ENCODE peak calls at places on chromosomes 5 and 9, in six cellular contexts. A is ELR; Z is mesothelial cell of epicardium; N is HTR-8/SVneo; T is stimulated activated CD4-positive, alpha-beta T cell treated with anti-CD3 and anti-CD28 coated beads, Interleukin-1b, Interleukin-23, amount 100 ng/mL, for 24 hours; I is H4. L is an unnamed sample.

GRCh38 chr5:77867194-77867691 is 91.1 kb upstream of the TBCA start:
- DNase-seq in Z (no peak), N (no peak), T (no peak), I (no peak), A (peak), L (no peak)

GRCh38 chr9:2255128-2255527 is 240.0 kb downstream of the SMARCA2 start:
- DNase-seq in I (no peak), A (no peak), T (no peak), Z (no peak), N (no peak), L (no peak)

GRCh38 chr9:124849801-124850200 is 3.5 kb upstream of the WDR38 start:
- DNase-seq in A (no peak), Z (no peak), T (no peak), N (no peak), I (no peak), L (no peak)

GRCh38 chr5:32540446-32540845 is 44.9 kb upstream of the SUB1 start:
- DNase-seq in T (no peak), I (no peak), Z (no peak), A (no peak), N (no peak), L (no peak)

GRCh38 chr5:54610197-54610898 is 92.8 kb downstream of the SNX18 start:
- DNase-seq in I (peak), T (no peak), N (no peak), A (peak), Z (no peak), L (no peak)

GRCh38 chr5:32170303-32171170 is 3.6 kb downstream of the GOLPH3 start:
- DNase-seq in I (peak), T (no peak), N (no peak), A (peak), Z (no peak), L (no peak)

GRCh38 chr9:77663754-77664153 is 15.6 kb upstream of the GNA14 start:
- DNase-seq in N (no peak), Z (no peak), I (peak), T (no peak), A (peak), L (peak)

GRCh38 chr9:89311346-89312153 is 555 bp downstream of the CKS2 start:
- DNase-seq in Z (no peak), T (no peak), I (no peak), N (no peak), A (peak), L (peak)

GRCh38 chr5:167511-167910 is 23.8 kb upstream of the LRRC14B start:
- DNase-seq in N (no peak), A (peak), I (no peak), T (no peak), Z (no peak), L (peak)

GRCh38 chr9:135126480-135127187 is 39.2 kb downstream of the OLFM1 start:
- DNase-seq in A (peak), T (no peak), I (peak), N (no peak), Z (no peak), L (peak)

GRCh38 chr9:99305820-99306811 is 84.0 kb downstream of the SEC61B start:
- DNase-seq in Z (no peak), N (no peak), T (no peak), I (no peak), A (no peak), L (peak)

GRCh38 chr9:88972401-88972800 is 18.9 kb upstream of the S1PR3 start:
- DNase-seq in A (no peak), N (no peak), I (no peak), Z (no peak), T (no peak), L (no peak)

GRCh38 chr9:36625006-36625600 is 52.4 kb downstream of the MELK start:
- DNase-seq in A (peak), N (peak), T (no peak), I (peak), Z (no peak), L (no peak)

GRCh38 chr5:54159153-54159836 is 151.1 kb downstream of the ARL15 start:
- DNase-seq in N (peak), I (no peak), A (peak), Z (no peak), T (no peak), L (no peak)

GRCh38 chr9:110875275-110875674 is 163.0 kb downstream of the LPAR1 start:
- DNase-seq in A (no peak), Z (no peak), T (no peak), N (no peak), I (no peak), L (no peak)

GRCh38 chr9:103601287-103601686 is 492.8 kb upstream of the SMC2 start:
- DNase-seq in T (no peak), Z (no peak), A (no peak), I (no peak), N (no peak), L (no peak)

GRCh38 chr9:27683181-27683580 is 109.9 kb upstream of the C9orf72 start:
- DNase-seq in A (no peak), Z (no peak), T (no peak), I (no peak), N (no peak), L (no peak)

GRCh38 chr9:95502248-95502647 is 14.5 kb downstream of the PTCH1 start:
- DNase-seq in Z (no peak), T (no peak), A (no peak), I (no peak), N (no peak), L (no peak)

GRCh38 chr5:33755216-33755615 is 136.6 kb downstream of the ADAMTS12 start:
- DNase-seq in N (no peak), I (no peak), Z (no peak), T (no peak), A (peak), L (no peak)

GRCh38 chr5:32710335-32710858 is 724 bp upstream of the NPR3 start:
- DNase-seq in T (no peak), Z (no peak), N (peak), I (no peak), A (peak), L (peak)

GRCh38 chr5:17230808-17231525 is 13.5 kb downstream of the BASP1 start:
- DNase-seq in Z (no peak), I (no peak), N (no peak), A (no peak), T (no peak), L (no peak)

GRCh38 chr9:127926961-127927456 is 3.6 kb downstream of the PIP5KL1 start:
- DNase-seq in Z (no peak), T (no peak), N (no peak), A (no peak), I (no peak), L (no peak)

GRCh38 chr5:141941307-141941706 is 16.7 kb downstream of the PCDH12 start:
- DNase-seq in T (no peak), A (peak), Z (no peak), I (peak), N (no peak), L (no peak)

GRCh38 chr9:131566158-131566557 is 20.8 kb downstream of the PRRT1B start:
- DNase-seq in N (no peak), A (no peak), T (no peak), Z (no peak), I (no peak), L (no peak)

GRCh38 chr5:73007051-73007450 is 51.2 kb downstream of the FCHO2 start:
- DNase-seq in T (no peak), A (no peak), N (no peak), I (no peak), Z (no peak), L (no peak)

GRCh38 chr9:87071473-87071872 is 124.2 kb upstream of the GAS1 start:
- DNase-seq in Z (no peak), T (no peak), I (no peak), A (no peak), N (no peak), L (no peak)

GRCh38 chr5:51279983-51280382 is 103.3 kb upstream of the ISL1 start:
- DNase-seq in N (no peak), T (no peak), Z (peak), A (no peak), I (no peak), L (no peak)

GRCh38 chr9:95457769-95458168 is 59.0 kb downstream of the PTCH1 start:
- DNase-seq in I (peak), Z (no peak), A (no peak), T (no peak), N (no peak), L (no peak)

GRCh38 chr5:175743676-175744210 is 85.9 kb downstream of the HRH2 start:
- DNase-seq in I (no peak), A (peak), N (peak), T (no peak), Z (no peak), L (no peak)

GRCh38 chr5:77926337-77926736 is 150.2 kb upstream of the TBCA start:
- DNase-seq in N (no peak), A (no peak), I (no peak), T (no peak), Z (no peak), L (no peak)

GRCh38 chr5:80825780-80826460 is 134.2 kb upstream of the RASGRF2 start:
- DNase-seq in T (no peak), I (no peak), A (no peak), Z (no peak), N (no peak), L (no peak)

GRCh38 chr5:118956727-118957126 is 31.6 kb downstream of the DTWD2 start:
- DNase-seq in T (no peak), I (peak), Z (no peak), N (peak), A (peak), L (no peak)

GRCh38 chr5:132768485-132768868 is 8.6 kb downstream of the SEPTIN8 start:
- DNase-seq in Z (no peak), A (peak), T (no peak), N (no peak), I (no peak), L (no peak)

GRCh38 chr9:621199-621860 is 220.2 kb upstream of the DMRT1 start:
- DNase-seq in N (no peak), T (no peak), I (no peak), Z (no peak), A (no peak), L (peak)

GRCh38 chr9:134936762-134937555 is 19.2 kb upstream of the FCN1 start:
- DNase-seq in N (no peak), A (no peak), I (no peak), T (no peak), Z (no peak), L (no peak)

GRCh38 chr5:162128117-162128516 is 60.5 kb downstream of the GABRG2 start:
- DNase-seq in Z (no peak), I (no peak), T (no peak), A (no peak), N (no peak), L (no peak)

L was measured in upper lobe of left lung.